ENCODE peak calls at places on chromosome 3, in ten cellular contexts. H is lower lobe of right lung; Y is activated CD4-positive, alpha-beta memory T cell treated with anti-CD3 and anti-CD28 coated beads, Interleukin-2, amount 10 ng/mL, durations not matched to agents 7 days and 5 days; O is GM12891; V is iPS-NIHi11; S is NCI-H2081 treated with DMSO at 0.1 percent for 48 hours; D is PC-3; X is ureter; A is aorta; P is effector memory CD4-positive, alpha-beta T cell. I is an unnamed sample.

GRCh38 chr3:160739079-160739478 is 17.0 kb upstream of the PPM1L start:
- DNase-seq in H (no peak), Y (no peak), O (no peak), V (no peak), S (no peak), D (no peak), X (no peak), A (peak), P (no peak), I (no peak)

GRCh38 chr3:177282028-177282655 is 84.9 kb upstream of the TBL1XR1 start:
- DNase-seq in H (no peak), Y (no peak), O (no peak), V (peak), S (peak), D (no peak), X (no peak), A (no peak), P (no peak), I (no peak)

GRCh38 chr3:25576146-25576545 is 88.6 kb downstream of the TOP2B start:
- DNase-seq in H (no peak), Y (no peak), O (no peak), V (no peak), S (no peak), D (no peak), X (no peak), A (no peak), P (no peak), I (peak)

GRCh38 chr3:154324919-154325318 is 632 bp upstream of the DHX36 start:
- DNase-seq in H (no peak), Y (no peak), O (no peak), V (no peak), S (no peak), D (no peak), X (no peak), A (no peak), P (no peak), I (no peak)

GRCh38 chr3:172131746-172132145 is 92.4 kb downstream of the FNDC3B start:
- DNase-seq in H (no peak), Y (no peak), O (no peak), V (no peak), S (no peak), D (no peak), X (no peak), A (no peak), P (no peak), I (no peak)

GRCh38 chr3:49161197-49161596 is 4.9 kb downstream of the CCDC71 start:
- DNase-seq in H (no peak), Y (no peak), O (no peak), V (no peak), S (no peak), D (no peak), X (no peak), A (no peak), P (no peak), I (no peak)

GRCh38 chr3:55790596-55791350 is 303.7 kb upstream of the WNT5A start:
- DNase-seq in H (no peak), Y (no peak), O (no peak), V (no peak), S (no peak), D (peak), X (no peak), A (no peak), P (no peak), I (no peak)

GRCh38 chr3:45943207-45943846 is at the start of gene CXCR6:
- DNase-seq in H (no peak), Y (peak), O (no peak), V (no peak), S (no peak), D (peak), X (no peak), A (no peak), P (peak), I (no peak)

GRCh38 chr3:98986073-98986472 is 84.6 kb upstream of the DCBLD2 start:
- DNase-seq in H (no peak), Y (no peak), O (no peak), V (peak), S (no peak), D (peak), X (no peak), A (no peak), P (no peak), I (no peak)

GRCh38 chr3:192629429-192629828 is 97.9 kb downstream of the FGF12 start:
- DNase-seq in H (no peak), Y (no peak), O (no peak), V (no peak), S (no peak), D (no peak), X (no peak), A (no peak), P (no peak), I (no peak)

GRCh38 chr3:131849640-131850039 is 185.2 kb downstream of the CPNE4 start:
- DNase-seq in H (no peak), Y (no peak), O (no peak), V (no peak), S (no peak), D (no peak), X (no peak), A (no peak), P (no peak), I (no peak)

GRCh38 chr3:53318522-53318921 is 28.8 kb downstream of the DCP1A start:
- DNase-seq in H (no peak), Y (no peak), O (no peak), V (no peak), S (no peak), D (no peak), X (no peak), A (no peak), P (no peak), I (no peak)

GRCh38 chr3:194104041-194104751 is 31.8 kb upstream of the HES1 start:
- DNase-seq in H (no peak), Y (no peak), O (peak), V (no peak), S (no peak), D (peak), X (no peak), A (no peak), P (no peak), I (no peak)

GRCh38 chr3:170725285-170725731 is 139.4 kb upstream of the SLC7A14 start:
- DNase-seq in H (no peak), Y (no peak), O (no peak), V (no peak), S (no peak), D (no peak), X (no peak), A (no peak), P (no peak), I (no peak)

GRCh38 chr3:99526927-99527326 is 111.5 kb upstream of the COL8A1 start:
- DNase-seq in H (no peak), Y (no peak), O (no peak), V (no peak), S (no peak), D (no peak), X (no peak), A (no peak), P (no peak), I (no peak)

GRCh38 chr3:42493126-42493797 is 9.2 kb upstream of the VIPR1 start:
- DNase-seq in H (no peak), Y (peak), O (no peak), V (no peak), S (no peak), D (no peak), X (peak), A (no peak), P (no peak), I (peak)

GRCh38 chr3:15211934-15212333 is 5.9 kb downstream of the CAPN7 start:
- DNase-seq in H (no peak), Y (no peak), O (no peak), V (no peak), S (no peak), D (no peak), X (no peak), A (no peak), P (no peak), I (no peak)

GRCh38 chr3:172218350-172219323 is 179.3 kb downstream of the FNDC3B start:
- DNase-seq in H (no peak), Y (no peak), O (no peak), V (no peak), S (no peak), D (no peak), X (no peak), A (no peak), P (no peak), I (no peak)

GRCh38 chr3:59313365-59313764 is 263.5 kb upstream of the CFAP20DC start:
- DNase-seq in H (peak), Y (peak), O (peak), V (peak), S (no peak), D (peak), X (no peak), A (no peak), P (peak), I (no peak)

GRCh38 chr3:46566040-46566631 is at the start of gene LRRC2:
- DNase-seq in H (no peak), Y (peak), O (peak), V (peak), S (no peak), D (peak), X (no peak), A (no peak), P (peak), I (no peak)

GRCh38 chr3:134059680-134060560 is 30.2 kb upstream of the SLCO2A1 start:
- DNase-seq in H (no peak), Y (no peak), O (no peak), V (no peak), S (no peak), D (no peak), X (no peak), A (no peak), P (no peak), I (peak)

GRCh38 chr3:168582503-168582902 is 486.8 kb upstream of the GOLIM4 start:
- DNase-seq in H (no peak), Y (no peak), O (no peak), V (no peak), S (no peak), D (no peak), X (no peak), A (no peak), P (no peak), I (no peak)

GRCh38 chr3:125322917-125323316 is 52.2 kb downstream of the ZNF148 start:
- DNase-seq in H (no peak), Y (no peak), O (no peak), V (no peak), S (no peak), D (no peak), X (no peak), A (no peak), P (no peak), I (no peak)

GRCh38 chr3:151219056-151219455 is 16.0 kb upstream of the GPR171 start:
- DNase-seq in H (no peak), Y (no peak), O (no peak), V (no peak), S (no peak), D (peak), X (no peak), A (no peak), P (no peak), I (no peak)

GRCh38 chr3:84893211-84893610 is 65.6 kb upstream of the CADM2 start:
- DNase-seq in H (no peak), Y (no peak), O (no peak), V (no peak), S (peak), D (no peak), X (no peak), A (no peak), P (no peak), I (no peak)

GRCh38 chr3:11452988-11453847 is 181.0 kb downstream of the ATG7 start:
- DNase-seq in H (no peak), Y (no peak), O (no peak), V (no peak), S (no peak), D (peak), X (no peak), A (peak), P (no peak), I (no peak)

GRCh38 chr3:58880182-58880581 is 169.6 kb downstream of the CFAP20DC start:
- DNase-seq in H (no peak), Y (no peak), O (no peak), V (no peak), S (no peak), D (peak), X (no peak), A (no peak), P (no peak), I (no peak)

GRCh38 chr3:126679831-126680677 is 24.0 kb upstream of the CHCHD6 start:
- DNase-seq in H (no peak), Y (no peak), O (no peak), V (no peak), S (no peak), D (no peak), X (no peak), A (no peak), P (no peak), I (peak)

GRCh38 chr3:106299300-106300098 is 430.7 kb upstream of the CBLB start:
- DNase-seq in H (no peak), Y (peak), O (no peak), V (no peak), S (no peak), D (no peak), X (no peak), A (no peak), P (no peak), I (no peak)

GRCh38 chr3:167728176-167728575 is 6.5 kb downstream of the PDCD10 start:
- DNase-seq in H (no peak), Y (no peak), O (no peak), V (no peak), S (no peak), D (peak), X (no peak), A (no peak), P (no peak), I (no peak)

GRCh38 chr3:183897606-183898384 is 13.1 kb upstream of the PARL start:
- DNase-seq in H (no peak), Y (no peak), O (no peak), V (no peak), S (no peak), D (no peak), X (no peak), A (no peak), P (no peak), I (no peak)